ENCODE peak calls at places on chromosomes 1 and 21, in five cellular contexts. K, T, L, P and Q are unnamed samples.

GRCh38 chr21:31248598-31248997 is 95.5 kb downstream of the TIAM1 start:
- DNase-seq in T (no peak), L (no peak), K (no peak), P (no peak), Q (no peak)

GRCh38 chr1:180542530-180543171 is 16.1 kb upstream of the OVAAL start:
- DNase-seq in K (no peak), T (no peak), L (no peak), P (no peak), Q (no peak)

GRCh38 chr1:35269989-35270289 is 1.4 kb downstream of the ZMYM4 start:
- DNase-seq in K (no peak), T (no peak), L (no peak), P (no peak), Q (no peak)

GRCh38 chr1:158830904-158831507 is at the start of gene MNDA:
- DNase-seq in K (no peak), P (no peak), L (no peak), T (no peak), Q (no peak)

GRCh38 chr1:22500476-22500875 is 48.8 kb downstream of the ZBTB40 start:
- DNase-seq in T (no peak), K (no peak), P (peak; percentile 65), L (no peak), Q (no peak)

GRCh38 chr21:34844924-34845238 is 176.1 kb downstream of the CLIC6 start:
- DNase-seq in L (no peak), T (no peak), K (no peak), P (no peak), Q (no peak)

GRCh38 chr1:167090289-167090942 is at the start of gene GPA33:
- DNase-seq in K (no peak), P (no peak), L (no peak), T (peak; percentile 72), Q (peak; percentile 54)

GRCh38 chr1:211714154-211714553 is 38.7 kb upstream of the NEK2 start:
- DNase-seq in L (no peak), K (no peak), T (no peak), P (no peak), Q (no peak)

GRCh38 chr1:17559618-17560419 is 20.3 kb downstream of the ARHGEF10L start:
- DNase-seq in P (peak; percentile 77), L (no peak), T (no peak), K (no peak), Q (no peak)

GRCh38 chr21:33451634-33452071 is 28.1 kb downstream of the TMEM50B start:
- DNase-seq in L (no peak), T (no peak), P (no peak), K (no peak), Q (no peak)

GRCh38 chr1:169119405-169119804 is 12.9 kb downstream of the ATP1B1 start:
- DNase-seq in P (no peak), K (no peak), L (no peak), T (no peak), Q (no peak)

GRCh38 chr1:183571678-183572268 is 18.5 kb downstream of the NCF2 start:
- DNase-seq in K (no peak), P (no peak), T (no peak), L (no peak), Q (no peak)

GRCh38 chr1:36966242-36966641 is 68.1 kb downstream of the GRIK3 start:
- DNase-seq in L (no peak), P (peak; percentile 13), K (no peak), T (no peak), Q (no peak)

GRCh38 chr1:92949937-92950817 is 11.1 kb downstream of the DIPK1A start:
- DNase-seq in T (no peak), L (no peak), K (no peak), P (no peak), Q (no peak)

GRCh38 chr1:110875216-110875731 is 2.3 kb downstream of the CD53 start:
- DNase-seq in K (no peak), L (no peak), P (no peak), T (peak; percentile 69), Q (peak; percentile 81)

GRCh38 chr1:9078035-9078948 is 8.9 kb upstream of the SLC2A5 start:
- DNase-seq in K (no peak), P (no peak), L (no peak), T (no peak), Q (no peak)

GRCh38 chr1:66275601-66276023 is 258.3 kb upstream of the SGIP1 start:
- DNase-seq in L (no peak), K (no peak), T (no peak), P (no peak), Q (no peak)

GRCh38 chr1:232765536-232765935 is 39.7 kb upstream of the MAP10 start:
- DNase-seq in P (no peak), K (no peak), T (no peak), L (no peak), Q (no peak)

GRCh38 chr21:16608209-16608830 is 878.5 kb downstream of the USP25 start:
- DNase-seq in K (no peak), P (no peak), L (no peak), T (no peak), Q (no peak)

GRCh38 chr1:180507826-180508724 is 5.7 kb upstream of the ACBD6 start:
- DNase-seq in P (no peak), T (no peak), K (peak; percentile 79), L (no peak), Q (peak; percentile 28)

GRCh38 chr1:24294228-24294672 is 24.9 kb upstream of the GRHL3 start:
- DNase-seq in T (no peak), L (peak; percentile 66), P (no peak), K (no peak), Q (no peak)

GRCh38 chr1:160639652-160640051 is 7.2 kb downstream of the SLAMF1 start:
- DNase-seq in K (no peak), T (no peak), L (no peak), P (no peak), Q (no peak)

GRCh38 chr1:32703479-32704291 is 1.1 kb upstream of the SYNC start:
- DNase-seq in K (no peak), P (no peak), T (no peak), L (peak; percentile 70), Q (no peak)

GRCh38 chr1:98081951-98082350 is 161.1 kb upstream of the DPYD start:
- DNase-seq in P (no peak), T (no peak), L (no peak), K (no peak), Q (no peak)

GRCh38 chr1:164577291-164577690 is 18.3 kb downstream of the PBX1 start:
- DNase-seq in P (no peak), L (no peak), K (no peak), T (no peak), Q (no peak)
- H3K4me3 ChIP-seq in P (no peak overlapping the region), L (peak overlapping the region; percentile 35), K (no peak overlapping the region), T (no peak overlapping the region), Q (no peak overlapping the region)

GRCh38 chr1:201422026-201422425 is 496 bp upstream of the TNNI1 start:
- DNase-seq in K (no peak), L (no peak), P (no peak), T (no peak), Q (no peak)

GRCh38 chr1:201420608-201421002 is 925 bp downstream of the TNNI1 start:
- DNase-seq in T (no peak), P (no peak), K (no peak), L (no peak), Q (no peak)

GRCh38 chr1:201423655-201424610 is 2.4 kb upstream of the TNNI1 start:
- DNase-seq in P (no peak), L (no peak), T (no peak), K (peak; percentile 29), Q (no peak)

GRCh38 chr1:201421041-201421440 is 489 bp downstream of the TNNI1 start:
- DNase-seq in P (no peak), L (no peak), T (no peak), K (no peak), Q (no peak)

DNA sequence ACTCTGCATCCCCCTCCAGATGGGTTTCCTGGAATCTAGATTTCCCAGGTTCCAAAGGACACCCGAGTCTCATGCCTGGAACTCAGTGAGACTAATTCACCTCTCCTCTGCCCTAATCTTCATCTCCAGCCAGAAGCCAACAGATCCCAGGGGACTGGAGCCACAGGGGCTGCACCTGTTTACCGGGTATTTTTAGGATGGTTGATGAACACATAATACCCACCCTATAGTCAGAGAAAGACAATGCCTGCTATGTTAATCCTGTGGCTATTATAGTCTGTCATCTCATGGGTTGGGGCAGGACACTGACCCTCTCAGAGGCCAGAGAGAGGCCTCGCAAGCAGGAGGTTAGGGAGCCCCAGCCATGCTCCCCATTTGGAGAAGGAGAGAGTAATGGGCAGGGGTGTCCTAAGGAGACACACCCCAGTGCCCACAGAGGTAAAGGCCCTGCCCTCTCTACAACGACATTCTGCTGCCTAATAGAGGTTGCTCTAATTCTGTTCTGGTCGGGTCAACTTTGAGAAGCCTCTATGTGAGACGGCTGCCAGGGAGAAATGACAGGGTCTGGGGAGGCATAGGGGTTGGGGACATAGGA is 1.0 kb upstream of the TNNI1 start:
- DNase-seq in T (no peak), P (no peak), L (no peak), K (no peak), Q (no peak)
- H3K4me3 ChIP-seq in T (no peak overlapping the region), P (no peak overlapping the region), L (no peak overlapping the region), K (no peak overlapping the region), Q (no peak overlapping the region)

GRCh38 chr21:29297483-29298347 is 1.0 kb upstream of the BACH1 start:
- DNase-seq in L (no peak), K (peak; percentile 81), P (no peak), T (no peak), Q (no peak)

GRCh38 chr21:29295066-29295650 is 3.6 kb upstream of the BACH1 start:
- DNase-seq in L (no peak), K (no peak), T (peak; percentile 65), P (no peak), Q (no peak)

GRCh38 chr21:29298348-29299045 is at the start of gene BACH1:
- DNase-seq in K (peak; percentile 98), L (peak; percentile 90), P (peak; percentile 93), T (peak; percentile 74), Q (peak; percentile 51)

GRCh38 chr21:29299046-29299905 is 554 bp downstream of the BACH1 start:
- DNase-seq in P (peak; percentile 60), K (peak; percentile 93), L (peak; percentile 53), T (peak; percentile 70), Q (no peak)

GRCh38 chr21:29296452-29296851 is 2.3 kb upstream of the BACH1 start:
- DNase-seq in L (no peak), P (no peak), T (no peak), K (no peak), Q (no peak)
- H3K4me3 ChIP-seq in L (no peak overlapping the region), P (no peak overlapping the region), T (no peak overlapping the region), K (no peak overlapping the region), Q (no peak overlapping the region)

GRCh38 chr1:83996175-83996574 is 2.8 kb downstream of the TTLL7 start:
- DNase-seq in T (no peak), P (no peak), L (no peak), K (no peak), Q (no peak)

GRCh38 chr1:83998599-83999315 is at the start of gene TTLL7:
- DNase-seq in K (peak; percentile 95), T (peak; percentile 41), L (peak; percentile 72), P (peak; percentile 83), Q (no peak)

GRCh38 chr1:83996621-83997020 is 2.3 kb downstream of the TTLL7 start:
- DNase-seq in T (no peak), L (no peak), P (no peak), K (no peak), Q (no peak)

GRCh38 chr1:83999316-83999819 is 436 bp upstream of the TTLL7 start:
- DNase-seq in K (peak; percentile 92), P (no peak), L (peak; percentile 68), T (no peak), Q (no peak)

DNA sequence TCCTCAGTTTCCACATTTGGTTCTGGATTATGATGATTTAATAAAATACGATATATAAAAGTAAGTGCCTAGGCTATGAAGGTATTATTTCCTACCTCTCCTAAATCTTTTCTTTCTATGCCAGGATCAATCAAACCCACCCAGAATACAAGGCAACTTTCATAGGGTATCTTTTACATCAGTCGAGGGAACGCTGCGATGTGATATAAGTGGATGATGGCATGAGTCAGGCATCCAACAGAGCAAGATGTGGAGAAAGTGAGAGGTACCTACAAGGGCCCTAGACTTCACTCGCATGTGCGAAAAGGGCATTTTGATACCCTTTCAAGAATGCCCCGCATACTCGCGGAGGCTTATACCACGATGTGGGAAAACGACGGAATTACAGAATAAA is 730 bp downstream of the TTLL7 start:
- DNase-seq in L (no peak), T (no peak), P (no peak), K (no peak), Q (no peak)
- H3K4me3 ChIP-seq in L (peak overlapping the region; percentile 61), T (no peak overlapping the region), P (peak overlapping the region; percentile 85), K (no peak overlapping the region), Q (no peak overlapping the region)